ENCODE peak calls at places on chromosome 1, in nine cellular contexts. V is posterior cingulate gyrus; P is kidney tubule cell; Z is progenitor cell of endocrine pancreas; I is lung microvascular endothelial cell; O is CD8-positive, alpha-beta memory T cell; R is NCI-H187 treated with DMSO at 0.1 percent for 48 hours; Y is AG20443; H is NCI-H1105. D is an unnamed sample.

GRCh38 chr1:11713095-11713494 is 21.6 kb downstream of the DRAXIN start:
- DNase-seq in V (no peak), P (no peak), Z (no peak), I (no peak), O (no peak), R (no peak), Y (no peak), H (no peak), D (no peak)

GRCh38 chr1:15345711-15346355 is 63.9 kb upstream of the EFHD2 start:
- DNase-seq in V (no peak), P (no peak), Z (no peak), I (no peak), O (peak), R (no peak), Y (no peak), H (no peak), D (no peak)

GRCh38 chr1:17582124-17582768 is 42.7 kb downstream of the ARHGEF10L start:
- DNase-seq in V (no peak), P (peak), Z (no peak), I (no peak), O (no peak), R (no peak), Y (no peak), H (no peak), D (no peak)

GRCh38 chr1:244057474-244058385 is 6.6 kb downstream of the ZBTB18 start:
- DNase-seq in V (no peak), P (no peak), Z (no peak), I (no peak), O (no peak), R (no peak), Y (no peak), H (no peak), D (no peak)

GRCh38 chr1:88684482-88685238 is 587 bp downstream of the PKN2 start:
- DNase-seq in V (peak), P (peak), Z (peak), I (peak), O (peak), R (no peak), Y (peak), H (peak), D (peak)

GRCh38 chr1:20974069-20974468 is 187.0 kb upstream of the HP1BP3 start:
- DNase-seq in V (no peak), P (peak), Z (no peak), I (no peak), O (no peak), R (no peak), Y (peak), H (no peak), D (no peak)

GRCh38 chr1:46194641-46195179 is 3.5 kb downstream of the POMGNT1 start:
- DNase-seq in V (no peak), P (no peak), Z (no peak), I (no peak), O (no peak), R (no peak), Y (no peak), H (no peak), D (no peak)

GRCh38 chr1:46394108-46394871 is at the start of gene FAAH:
- DNase-seq in V (peak), P (peak), Z (peak), I (peak), O (peak), R (no peak), Y (peak), H (peak), D (no peak)

GRCh38 chr1:222009105-222009730 is 267.3 kb upstream of the DUSP10 start:
- DNase-seq in V (no peak), P (peak), Z (no peak), I (peak), O (peak), R (no peak), Y (no peak), H (no peak), D (no peak)

GRCh38 chr1:27637052-27637451 is 2.1 kb upstream of the FGR start:
- DNase-seq in V (no peak), P (no peak), Z (no peak), I (no peak), O (no peak), R (no peak), Y (no peak), H (no peak), D (no peak)

GRCh38 chr1:152745289-152745704 is 12.5 kb upstream of the KPRP start:
- DNase-seq in V (no peak), P (no peak), Z (no peak), I (peak), O (no peak), R (no peak), Y (no peak), H (no peak), D (no peak)

D was measured in NCI-H345.